ENCODE peak calls at places on chromosomes 6 and 20, in five cellular contexts. N is heart left ventricle, A is transverse colon, T is IMR-90, X is lower lobe of right lung. M is an unnamed sample.

GRCh38 chr6:143843689-143844405 is 709 bp downstream of the LTV1 start:
- DNase-seq in A (no peak), N (no peak), X (no peak), T (peak), M (no peak)

GRCh38 chr6:26234421-26235239 is 130.4 kb upstream of the BTN3A2 start:
- DNase-seq in X (peak), T (peak), A (peak), N (peak), M (peak)

GRCh38 chr6:69868252-69868804 is 2.0 kb downstream of the COL19A1 start:
- DNase-seq in A (no peak), T (no peak), X (no peak), N (no peak), M (no peak)

GRCh38 chr6:10555625-10556309 is 34.6 kb downstream of the GCNT2 start:
- DNase-seq in T (peak), N (peak), A (peak), X (peak), M (peak)

GRCh38 chr6:158011478-158011920 is 29.8 kb downstream of the SYNJ2 start:
- DNase-seq in X (no peak), A (no peak), N (no peak), T (peak), M (no peak)

GRCh38 chr6:46828939-46829338 is 35.8 kb downstream of the MEP1A start:
- DNase-seq in N (no peak), X (no peak), T (no peak), A (no peak), M (no peak)

GRCh38 chr6:39166918-39167301 is 51.9 kb upstream of the SAYSD1 start:
- DNase-seq in X (no peak), N (no peak), T (no peak), A (no peak), M (no peak)

GRCh38 chr20:44642203-44643153 is 9.0 kb downstream of the ADA start:
- DNase-seq in X (peak), T (peak), A (peak), N (peak), M (peak)

GRCh38 chr6:37696841-37697735 is 595 bp downstream of the MDGA1 start:
- DNase-seq in N (peak), X (no peak), T (no peak), A (no peak), M (peak)

GRCh38 chr6:129460151-129460550 is 249.8 kb downstream of the ARHGAP18 start:
- DNase-seq in A (no peak), T (no peak), X (no peak), N (no peak), M (no peak)
- H3K27ac ChIP-seq in A (no peak), T (no peak), X (no peak), N (no peak), M (no peak)

GRCh38 chr6:83429269-83429668 is 1.6 kb downstream of the ME1 start:
- DNase-seq in A (no peak), T (no peak), N (no peak), X (no peak), M (no peak)
- H3K4me3 ChIP-seq in A (no peak), T (no peak), N (no peak), X (no peak), M (no peak)

GRCh38 chr6:151063339-151063738 is 176.4 kb upstream of the AKAP12 start:
- DNase-seq in T (peak), X (no peak), A (no peak), N (no peak), M (no peak)
- H3K27ac ChIP-seq in T (no peak), X (no peak), A (no peak), N (peak), M (no peak)

DNA sequence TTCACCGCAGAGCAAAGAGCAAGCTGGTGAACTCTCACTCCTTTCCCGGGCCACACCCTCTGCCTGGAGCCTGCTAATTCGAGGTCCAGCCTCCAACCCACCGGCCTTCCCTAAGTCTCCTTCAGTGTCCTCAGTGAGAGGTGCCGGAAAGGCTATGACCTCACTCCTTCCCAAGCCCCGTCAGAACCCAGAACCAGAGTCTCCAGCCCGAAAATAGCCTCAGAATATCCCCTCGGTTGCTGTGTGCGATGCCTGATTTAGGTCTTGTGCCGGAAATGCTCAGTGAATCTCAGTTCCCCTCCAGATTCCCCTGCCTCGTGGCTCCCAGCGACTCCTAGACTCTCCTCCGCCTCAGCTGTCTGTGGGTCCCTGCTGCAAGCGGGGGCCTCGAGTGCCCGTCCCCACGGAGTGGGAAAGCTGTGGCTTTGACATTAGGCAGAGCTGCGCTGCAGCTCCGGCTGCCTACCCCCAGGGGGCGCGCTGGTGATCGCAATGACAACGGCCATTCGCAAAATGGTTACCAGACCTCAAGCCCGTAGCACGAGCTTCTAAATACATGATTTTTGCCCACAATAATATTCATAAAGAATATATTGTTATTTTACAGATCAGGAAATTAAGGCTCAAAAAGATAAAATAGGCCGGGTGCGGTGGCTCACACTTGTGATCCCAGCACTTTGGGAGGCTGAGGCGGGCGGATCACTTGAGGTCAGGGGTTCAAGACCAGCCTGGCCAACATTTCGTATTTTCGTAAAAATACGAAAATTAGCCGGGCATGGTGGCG is 4.2 kb upstream of the BNIP5 start:
- DNase-seq in A (peak), X (peak), T (peak), N (peak), M (peak)
- H3K4me3 ChIP-seq in A (peak), X (peak), T (no peak), N (peak), M (peak)

M was measured in thyroid gland.